ENCODE peak calls at places on chromosomes 11 and 22, in six cellular contexts. C is heart right ventricle; M is thoracic aorta; A is K562; J is HCT116; N is naive thymus-derived CD4-positive, alpha-beta T cell. Z is an unnamed sample.

GRCh38 chr11:103633037-103633788 is 403.2 kb upstream of the DDI1 start:
- DNase-seq in C (no peak), M (no peak), A (no peak), J (no peak), N (no peak), Z (no peak)

GRCh38 chr11:88293931-88294330 is 43.6 kb downstream of the CTSC start:
- DNase-seq in C (no peak), M (no peak), A (no peak), J (no peak), N (no peak), Z (no peak)

GRCh38 chr11:112776834-112777793 is 184.1 kb upstream of the NCAM1 start:
- DNase-seq in C (no peak), M (no peak), A (peak; percentile 11), J (no peak), N (no peak), Z (no peak)

GRCh38 chr11:132125855-132126841 is 755.7 kb downstream of the NTM start:
- DNase-seq in C (no peak), M (no peak), A (no peak), J (no peak), N (no peak), Z (no peak)

GRCh38 chr22:30416403-30416802 is 9.2 kb upstream of the MTFP1 start:
- DNase-seq in C (no peak), M (no peak), A (no peak), J (no peak), N (no peak), Z (no peak)

GRCh38 chr11:59429924-59430516 is 3.8 kb upstream of the OR5A2 start:
- DNase-seq in C (peak; percentile 15), M (no peak), A (peak; percentile 56), J (peak; percentile 56), N (no peak), Z (no peak)

GRCh38 chr11:134528453-134528852 is 116.4 kb upstream of the B3GAT1 start:
- DNase-seq in C (peak; percentile 2), M (no peak), A (no peak), J (no peak), N (no peak), Z (peak; percentile 9)

GRCh38 chr11:130066338-130066737 is 3.4 kb upstream of the APLP2 start:
- DNase-seq in C (no peak), M (no peak), A (no peak), J (no peak), N (no peak), Z (no peak)

GRCh38 chr11:71279916-71280645 is 27.7 kb upstream of the SHANK2 start:
- DNase-seq in C (no peak), M (no peak), A (no peak), J (no peak), N (no peak), Z (peak; percentile 3)

GRCh38 chr11:59197990-59198389 is 14.7 kb downstream of the MPEG1 start:
- DNase-seq in C (peak; percentile 72), M (peak; percentile 71), A (no peak), J (no peak), N (no peak), Z (peak; percentile 94)

GRCh38 chr22:50724616-50725015 is 13.4 kb upstream of the ACR start:
- DNase-seq in C (no peak), M (no peak), A (no peak), J (no peak), N (no peak), Z (no peak)

GRCh38 chr11:113271551-113272245 is 42.7 kb upstream of the TTC12 start:
- DNase-seq in C (no peak), M (no peak), A (no peak), J (no peak), N (no peak), Z (no peak)

GRCh38 chr11:2690596-2691354 is 9.0 kb downstream of the KCNQ1OT1 start:
- DNase-seq in C (no peak), M (no peak), A (no peak), J (no peak), N (no peak), Z (peak; percentile 14)

GRCh38 chr22:22164541-22165272 is 79.9 kb upstream of the VPREB1 start:
- DNase-seq in C (no peak), M (no peak), A (no peak), J (no peak), N (no peak), Z (no peak)

GRCh38 chr11:71563401-71563800 is 2.0 kb upstream of the KRTAP5-10 start:
- DNase-seq in C (no peak), M (no peak), A (peak; percentile 53), J (peak; percentile 51), N (no peak), Z (no peak)

GRCh38 chr11:76795285-76795935 is 12.3 kb downstream of the TSKU start:
- DNase-seq in C (no peak), M (no peak), A (no peak), J (no peak), N (no peak), Z (no peak)

GRCh38 chr22:49294656-49295464 is 532.8 kb downstream of the BRD1 start:
- DNase-seq in C (no peak), M (no peak), A (no peak), J (no peak), N (no peak), Z (peak; percentile 5)

GRCh38 chr22:17910561-17911311 is 113.6 kb downstream of the MICAL3 start:
- DNase-seq in C (peak; percentile 83), M (peak; percentile 39), A (peak; percentile 38), J (no peak), N (no peak), Z (peak; percentile 74)

GRCh38 chr11:78327945-78328344 is 89.7 kb downstream of the GAB2 start:
- DNase-seq in C (no peak), M (no peak), A (no peak), J (no peak), N (no peak), Z (no peak)

GRCh38 chr11:11391796-11392195 is 38.7 kb upstream of the CSNK2A3 start:
- DNase-seq in C (no peak), M (peak; percentile 45), A (no peak), J (peak; percentile 27), N (no peak), Z (no peak)

GRCh38 chr11:43359432-43359818 is 705 bp downstream of the TTC17 start:
- DNase-seq in C (no peak), M (no peak), A (peak; percentile 37), J (no peak), N (no peak), Z (no peak)

GRCh38 chr11:36265793-36266628 is 23.2 kb downstream of the COMMD9 start:
- DNase-seq in C (peak; percentile 20), M (no peak), A (peak; percentile 73), J (peak; percentile 19), N (peak; percentile 58), Z (peak; percentile 27)

GRCh38 chr11:67410984-67411784 is 4.3 kb upstream of the CARNS1 start:
- DNase-seq in C (no peak), M (no peak), A (no peak), J (no peak), N (no peak), Z (no peak)

GRCh38 chr22:40410731-40411505 is 40.5 kb downstream of the SGSM3 start:
- DNase-seq in C (no peak), M (no peak), A (no peak), J (no peak), N (no peak), Z (no peak)
- H3K4me1 ChIP-seq in C (peaks cover 17% of the 10 kb centered on the region), M (peaks cover 5% of the 10 kb centered on the region), A (no peaks in the 10 kb centered on the region), J (peaks cover 11% of the 10 kb centered on the region), N (no peaks in the 10 kb centered on the region), Z (no peaks in the 10 kb centered on the region)

GRCh38 chr11:99422581-99423434 is 402.1 kb downstream of the CNTN5 start:
- DNase-seq in C (no peak), M (no peak), A (no peak), J (no peak), N (no peak), Z (no peak)

GRCh38 chr11:99423435-99423983 is 402.8 kb downstream of the CNTN5 start:
- DNase-seq in C (no peak), M (no peak), A (no peak), J (no peak), N (no peak), Z (no peak)

GRCh38 chr11:99419991-99420390 is 399.2 kb downstream of the CNTN5 start:
- DNase-seq in C (no peak), M (no peak), A (no peak), J (no peak), N (no peak), Z (no peak)

GRCh38 chr11:99424313-99425084 is 403.8 kb downstream of the CNTN5 start:
- DNase-seq in C (peak; percentile 61), M (no peak), A (no peak), J (no peak), N (no peak), Z (no peak)

GRCh38 chr11:99418927-99419707 is 398.4 kb downstream of the CNTN5 start:
- DNase-seq in C (no peak), M (no peak), A (no peak), J (no peak), N (no peak), Z (no peak)
- H3K4me1 ChIP-seq in C (peaks cover 4% of the 10 kb centered on the region), M (no peaks in the 10 kb centered on the region), A (no peaks in the 10 kb centered on the region), J (no peaks in the 10 kb centered on the region), N (no peaks in the 10 kb centered on the region), Z (no peaks in the 10 kb centered on the region)

GRCh38 chr22:19119949-19120348 is 2.3 kb downstream of the DGCR2 start:
- DNase-seq in C (no peak), M (no peak), A (no peak), J (no peak), N (no peak), Z (no peak)
- H3K4me1 ChIP-seq in C (peaks cover 74% of the 10 kb centered on the region), M (peaks cover 73% of the 10 kb centered on the region), A (peaks cover 38% of the 10 kb centered on the region), J (peaks cover 23% of the 10 kb centered on the region), N (peaks cover 52% of the 10 kb centered on the region), Z (peaks cover 38% of the 10 kb centered on the region)

DNA sequence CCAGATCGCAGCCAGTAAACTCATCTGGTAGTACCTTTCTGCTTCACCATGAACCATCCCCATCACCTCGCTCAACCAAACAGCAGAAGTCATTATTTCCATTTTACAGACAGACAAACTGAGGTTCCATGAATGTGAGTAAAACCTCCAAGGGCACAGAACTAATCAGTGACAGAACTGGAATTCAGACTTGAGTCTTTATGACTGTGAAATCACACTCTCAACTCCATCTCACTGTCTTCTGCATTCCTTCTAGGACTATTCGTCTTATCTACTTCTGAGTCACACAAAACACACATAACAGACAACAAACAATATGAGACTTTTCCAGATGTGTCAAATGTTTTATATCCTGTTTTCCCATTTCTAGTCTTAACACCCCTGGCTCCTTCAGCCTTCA is 9.3 kb upstream of the NUP50 start:
- DNase-seq in C (no peak), M (no peak), A (no peak), J (no peak), N (no peak), Z (no peak)
- H3K4me1 ChIP-seq in C (peaks cover under 1% of the 10 kb centered on the region), M (no peaks in the 10 kb centered on the region), A (no peaks in the 10 kb centered on the region), J (no peaks in the 10 kb centered on the region), N (no peaks in the 10 kb centered on the region), Z (no peaks in the 10 kb centered on the region)

DNA sequence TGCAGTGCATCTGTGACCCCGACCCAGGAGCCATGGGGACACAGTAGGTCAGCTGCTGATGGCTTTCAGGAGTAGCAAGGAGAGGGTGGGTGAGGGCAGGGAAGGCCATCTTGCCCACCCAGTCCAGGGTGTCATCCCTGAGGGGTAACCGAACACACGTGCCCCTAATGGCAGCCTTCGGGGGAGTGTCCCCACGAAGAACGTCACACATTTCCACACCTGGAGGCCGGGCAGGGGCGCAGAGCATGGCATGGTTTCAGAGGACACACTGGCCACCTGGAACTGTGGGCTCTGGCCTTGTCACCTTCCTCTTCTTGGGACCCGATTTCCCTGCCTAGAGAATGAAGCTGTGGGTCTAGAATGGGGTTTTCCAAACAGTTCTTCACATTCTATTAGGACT is 19.4 kb upstream of the BAIAP2L2 start:
- DNase-seq in C (no peak), M (no peak), A (no peak), J (no peak), N (no peak), Z (no peak)
- H3K4me1 ChIP-seq in C (peaks cover 14% of the 10 kb centered on the region), M (peaks cover 14% of the 10 kb centered on the region), A (peaks cover 18% of the 10 kb centered on the region), J (peaks cover 2% of the 10 kb centered on the region), N (no peaks in the 10 kb centered on the region), Z (peaks cover 10% of the 10 kb centered on the region)

Z was measured in tibial artery.